ENCODE peak calls at places on chromosome 13, in five cellular contexts. P is stimulated activated CD8-positive, alpha-beta memory T cell treated with anti-CD3 and anti-CD28 coated beads, Interleukin-15, amount 100 ng/mL, for 4 hours; T is foreskin keratinocyte; C is stimulated activated CD4-positive, alpha-beta T cell treated with anti-CD3 and anti-CD28 coated beads, TNF-alpha, amount 100 ng/mL, for 4 hours; N is psoas muscle. L is an unnamed sample.

GRCh38 chr13:66826398-66826797 is 403.7 kb downstream of the PCDH9 start:
- DNase-seq in P (no peak), T (no peak), C (no peak), N (no peak), L (no peak)

GRCh38 chr13:61778531-61778930 is 362.9 kb upstream of the PCDH20 start:
- DNase-seq in P (no peak), T (no peak), C (no peak), N (no peak), L (no peak)

GRCh38 chr13:51728275-51728673 is 75.7 kb downstream of the DHRS12 start:
- DNase-seq in P (no peak), T (no peak), C (no peak), N (no peak), L (no peak)

GRCh38 chr13:41428155-41428554 is 29.2 kb upstream of the RGCC start:
- DNase-seq in P (peak), T (no peak), C (no peak), N (no peak), L (no peak)

GRCh38 chr13:44305216-44305615 is 68.4 kb upstream of the SERP2 start:
- DNase-seq in P (no peak), T (no peak), C (no peak), N (no peak), L (no peak)

GRCh38 chr13:50224534-50224933 is 209.3 kb downstream of the KCNRG start:
- DNase-seq in P (no peak), T (peak), C (no peak), N (no peak), L (no peak)

GRCh38 chr13:32425158-32425557 is 2.8 kb downstream of the N4BP2L1 start:
- DNase-seq in P (no peak), T (no peak), C (no peak), N (no peak), L (no peak)

GRCh38 chr13:40537146-40537895 is 129.1 kb downstream of the FOXO1 start:
- DNase-seq in P (no peak), T (no peak), C (no peak), N (no peak), L (no peak)

GRCh38 chr13:45783346-45784043 is 68.1 kb downstream of the SIAH3 start:
- DNase-seq in P (no peak), T (no peak), C (no peak), N (no peak), L (no peak)

GRCh38 chr13:103815619-103816018 is 749.4 kb upstream of the SLC10A2 start:
- DNase-seq in P (no peak), T (peak), C (no peak), N (no peak), L (no peak)

GRCh38 chr13:93767231-93767916 is 540.8 kb downstream of the GPC6 start:
- DNase-seq in P (no peak), T (no peak), C (no peak), N (no peak), L (no peak)

GRCh38 chr13:102233566-102234208 is 168.2 kb downstream of the FGF14 start:
- DNase-seq in P (no peak), T (no peak), C (no peak), N (no peak), L (no peak)

GRCh38 chr13:42041017-42041683 is 7.3 kb upstream of the DGKH start:
- DNase-seq in P (no peak), T (peak), C (no peak), N (peak), L (peak)

GRCh38 chr13:50126378-50127016 is 111.3 kb downstream of the KCNRG start:
- DNase-seq in P (no peak), T (no peak), C (no peak), N (peak), L (no peak)

GRCh38 chr13:73417012-73417615 is 358.3 kb downstream of the KLF5 start:
- DNase-seq in P (no peak), T (no peak), C (no peak), N (no peak), L (no peak)

GRCh38 chr13:72839831-72840426 is 58.0 kb downstream of the PIBF1 start:
- DNase-seq in P (no peak), T (peak), C (peak), N (peak), L (peak)

GRCh38 chr13:35470671-35471465 is 5.6 kb downstream of the MAB21L1 start:
- DNase-seq in P (no peak), T (no peak), C (no peak), N (peak), L (peak)

GRCh38 chr13:24361852-24362366 is 52.5 kb downstream of the C1QTNF9 start:
- DNase-seq in P (no peak), T (no peak), C (no peak), N (no peak), L (no peak)

GRCh38 chr13:20616059-20616797 is 49.3 kb downstream of the IFT88 start:
- DNase-seq in P (no peak), T (peak), C (no peak), N (no peak), L (no peak)

GRCh38 chr13:38636106-38636505 is 50.8 kb upstream of the FREM2 start:
- DNase-seq in P (no peak), T (no peak), C (no peak), N (no peak), L (no peak)

GRCh38 chr13:66506979-66507378 is 723.2 kb downstream of the PCDH9 start:
- DNase-seq in P (no peak), T (no peak), C (no peak), N (no peak), L (no peak)

GRCh38 chr13:105847532-105848295 is 687.7 kb downstream of the EFNB2 start:
- DNase-seq in P (no peak), T (peak), C (no peak), N (no peak), L (no peak)

GRCh38 chr13:90592943-90593342 is 754.5 kb upstream of the MIR17HG start:
- DNase-seq in P (no peak), T (no peak), C (no peak), N (no peak), L (no peak)

GRCh38 chr13:39559838-39560237 is 43.2 kb downstream of the LHFPL6 start:
- DNase-seq in P (no peak), T (no peak), C (no peak), N (no peak), L (no peak)

GRCh38 chr13:33525759-33526158 is 240.2 kb upstream of the STARD13 start:
- DNase-seq in P (no peak), T (no peak), C (no peak), N (no peak), L (no peak)

GRCh38 chr13:113930711-113931637 is 42.9 kb downstream of the C13orf46 start:
- DNase-seq in P (peak), T (no peak), C (no peak), N (no peak), L (peak)

L was measured in sciatic nerve.